ENCODE peak calls at places on chromosomes 13 and 19, in four cellular contexts. Z is thoracic aorta, H is stomach, B is GM23338. N is an unnamed sample.

GRCh38 chr13:35388456-35388855 is 88.0 kb downstream of the MAB21L1 start:
- DNase-seq in H (no peak), B (no peak), Z (no peak), N (no peak)

GRCh38 chr13:71148391-71148790 is 718.6 kb downstream of the DACH1 start:
- DNase-seq in B (no peak), Z (no peak), H (no peak), N (no peak)

GRCh38 chr19:17513801-17514200 is 2.4 kb downstream of the PGLS start:
- DNase-seq in H (no peak), Z (no peak), B (no peak), N (no peak)

GRCh38 chr13:104691765-104692164 is 1625.5 kb upstream of the SLC10A2 start:
- DNase-seq in Z (no peak), B (no peak), H (no peak), N (no peak)

GRCh38 chr13:86446311-86446710 is 647.1 kb upstream of the SLITRK6 start:
- DNase-seq in H (no peak), Z (no peak), B (peak), N (no peak)

GRCh38 chr19:30056580-30056979 is 114.5 kb downstream of the URI1 start:
- DNase-seq in B (no peak), H (no peak), Z (no peak), N (no peak)

GRCh38 chr19:55738302-55738701 is at the start of gene NLRP9:
- DNase-seq in B (no peak), H (no peak), Z (no peak), N (no peak)

GRCh38 chr13:85853901-85854663 is 54.9 kb upstream of the SLITRK6 start:
- DNase-seq in Z (no peak), H (no peak), B (peak), N (no peak)

GRCh38 chr19:49690656-49691242 is at the start of gene CPT1C:
- DNase-seq in H (peak), Z (no peak), B (peak), N (peak)

GRCh38 chr13:48559638-48560320 is 26.9 kb upstream of the RCBTB2 start:
- DNase-seq in Z (no peak), B (no peak), H (no peak), N (no peak)

GRCh38 chr13:78607409-78608253 is 4.3 kb upstream of the POU4F1 start:
- DNase-seq in Z (no peak), H (no peak), B (peak), N (no peak)

GRCh38 chr13:27374126-27374613 is 50.2 kb upstream of the GTF3A start:
- DNase-seq in H (no peak), Z (no peak), B (no peak), N (peak)

GRCh38 chr19:48780684-48781391 is 25.5 kb downstream of the FGF21 start:
- DNase-seq in H (peak), B (no peak), Z (no peak), N (peak)

GRCh38 chr13:97223711-97224461 is 1.8 kb downstream of the MBNL2 start:
- DNase-seq in Z (no peak), B (peak), H (peak), N (peak)

GRCh38 chr19:2611483-2612464 is 90.7 kb downstream of the GNG7 start:
- DNase-seq in H (no peak), Z (no peak), B (no peak), N (no peak)

GRCh38 chr13:87953381-87953780 is 282.2 kb downstream of the SLITRK5 start:
- DNase-seq in H (no peak), B (no peak), Z (no peak), N (no peak)

GRCh38 chr19:6058411-6059201 is 51.7 kb downstream of the RFX2 start:
- DNase-seq in B (no peak), Z (no peak), H (no peak), N (no peak)

GRCh38 chr19:49327878-49328544 is 3.0 kb upstream of the SLC6A16 start:
- DNase-seq in H (no peak), Z (no peak), B (peak), N (no peak)

GRCh38 chr13:30033681-30034447 is 183.4 kb upstream of the UBL3 start:
- DNase-seq in H (no peak), Z (no peak), B (no peak), N (no peak)

GRCh38 chr13:61695147-61695546 is 279.5 kb upstream of the PCDH20 start:
- DNase-seq in H (no peak), Z (no peak), B (no peak), N (no peak)

GRCh38 chr13:40315416-40316064 is 350.9 kb downstream of the FOXO1 start:
- DNase-seq in Z (no peak), H (no peak), B (no peak), N (peak)

GRCh38 chr13:30565658-30566057 is 52.1 kb upstream of the USPL1 start:
- DNase-seq in Z (no peak), H (no peak), B (no peak), N (no peak)

GRCh38 chr13:111919826-111920225 is 147.1 kb upstream of the SOX1 start:
- DNase-seq in B (no peak), H (no peak), Z (no peak), N (peak)

GRCh38 chr19:54209748-54210494 is 9.3 kb downstream of the RPS9 start:
- DNase-seq in H (peak), Z (peak), B (no peak), N (peak)

GRCh38 chr19:19597809-19598306 is 20.6 kb downstream of the PBX4 start:
- DNase-seq in Z (no peak), B (no peak), H (no peak), N (no peak)

GRCh38 chr19:34273121-34273845 is 18.9 kb downstream of the GARRE1 start:
- DNase-seq in H (no peak), B (no peak), Z (no peak), N (no peak)

GRCh38 chr19:55777528-55777927 is 8.6 kb downstream of the RFPL4AL1 start:
- DNase-seq in Z (no peak), H (no peak), B (peak), N (no peak)

GRCh38 chr13:99086869-99087129 is 108.9 kb upstream of the DOCK9 start:
- DNase-seq in Z (no peak), B (no peak), H (no peak), N (peak)

GRCh38 chr19:17058236-17058635 is 17.0 kb downstream of the HAUS8 start:
- DNase-seq in Z (no peak), B (no peak), H (no peak), N (no peak)

GRCh38 chr19:19514215-19514633 is 1.1 kb downstream of the TSSK6 start:
- DNase-seq in Z (no peak), B (no peak), H (no peak), N (peak)

GRCh38 chr13:54489359-54489758 is 1460.7 kb downstream of the OLFM4 start:
- DNase-seq in H (no peak), Z (no peak), B (no peak), N (no peak)

GRCh38 chr13:30829145-30829544 is 76.9 kb upstream of the MEDAG start:
- DNase-seq in H (no peak), Z (no peak), B (no peak), N (no peak)

DNA sequence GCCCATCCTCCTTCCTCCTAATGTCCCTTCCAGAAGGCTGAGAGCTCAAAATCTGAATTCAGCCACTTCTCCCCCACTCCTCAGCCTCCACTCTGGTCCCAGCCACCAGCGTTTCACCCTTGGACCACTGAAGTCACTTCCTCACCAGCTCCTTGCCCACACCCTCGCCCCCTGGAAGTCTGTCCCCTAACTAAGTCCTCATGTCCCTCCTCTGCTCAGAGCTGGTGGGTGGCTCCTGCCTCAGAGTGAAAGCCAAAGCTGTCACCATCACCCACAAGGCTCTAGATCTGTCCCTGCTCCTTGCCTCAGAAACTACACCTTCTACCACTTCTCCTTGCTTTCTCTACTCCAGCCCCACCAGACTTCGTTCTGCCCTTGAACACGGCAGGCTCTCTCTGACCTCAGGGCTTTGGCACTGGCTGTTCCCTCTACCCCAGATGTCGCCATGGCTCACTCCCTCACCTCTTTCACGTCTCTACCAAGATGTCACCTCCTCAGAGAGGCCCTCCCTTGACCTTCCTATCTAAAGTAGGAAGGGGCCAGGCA is 1.7 kb downstream of the ERCC1 start:
- DNase-seq in H (no peak), Z (no peak), B (no peak), N (no peak)
- H3K4me3 ChIP-seq in H (no peak), Z (no peak), B (no peak), N (no peak)

DNA sequence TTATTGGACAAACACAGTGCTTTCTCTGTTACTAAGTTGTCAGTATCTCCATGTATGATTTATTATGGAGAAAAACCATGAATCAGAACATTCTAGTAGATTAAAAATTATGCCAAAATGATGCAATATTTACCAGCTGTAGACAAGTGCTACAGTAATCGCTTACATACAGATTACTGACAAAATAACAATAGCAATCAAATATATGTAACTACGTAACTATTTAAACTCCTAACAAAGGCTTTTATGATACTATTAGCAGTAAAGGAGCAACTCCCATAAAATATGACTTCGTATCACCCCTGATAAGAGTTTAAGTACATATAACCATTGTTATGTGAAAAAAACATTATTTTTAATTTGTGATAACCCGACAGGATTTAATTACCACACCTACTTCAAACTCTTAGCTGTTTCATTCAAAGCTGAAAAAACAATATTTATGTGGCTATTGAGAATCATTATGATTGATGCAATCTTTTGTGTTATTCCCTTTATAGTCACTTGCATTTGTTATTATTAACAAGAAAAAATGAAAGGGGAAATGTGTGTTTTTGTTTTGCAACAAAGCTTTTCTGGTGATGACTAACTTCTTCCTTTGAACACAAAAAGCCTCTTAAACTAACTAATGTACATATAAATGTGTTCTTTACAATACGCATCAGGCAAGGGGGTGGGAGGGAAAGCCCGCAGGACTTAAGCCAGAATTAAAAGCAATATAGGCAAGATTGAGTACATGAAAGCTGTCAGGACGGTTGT is 147.4 kb downstream of the ABCC4 start:
- DNase-seq in Z (no peak), H (no peak), B (peak), N (no peak)
- H3K4me3 ChIP-seq in Z (no peak), H (no peak), B (peak), N (no peak)

DNA sequence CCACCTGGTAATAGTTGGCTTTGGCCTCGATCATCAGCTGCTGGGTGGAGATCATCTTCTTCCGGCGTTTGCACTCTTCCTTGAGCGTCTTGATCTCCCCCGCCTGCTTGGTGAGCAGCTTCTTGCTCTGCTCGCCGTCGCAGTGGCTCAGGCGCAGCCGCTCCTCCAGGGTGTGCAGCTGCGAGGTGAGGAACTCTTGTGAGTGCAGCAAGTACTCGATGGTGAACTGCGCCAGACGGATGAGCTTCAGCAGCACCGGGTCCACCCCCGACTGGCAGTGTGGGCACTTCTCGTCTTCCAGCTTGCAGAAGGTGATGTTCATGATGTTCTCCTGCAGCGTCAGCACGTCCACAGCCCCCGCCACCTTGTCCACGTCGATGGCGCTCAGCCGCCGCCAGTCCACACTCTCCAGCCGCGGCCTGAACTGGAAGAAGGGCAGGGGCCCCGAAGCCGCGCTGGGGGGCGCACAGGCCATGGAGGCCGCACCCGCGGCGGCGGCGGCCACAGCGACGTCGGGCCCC is 3.2 kb downstream of the DZIP1 start:
- DNase-seq in Z (no peak), H (no peak), B (peak), N (no peak)
- H3K4me3 ChIP-seq in Z (peak), H (peak), B (peak), N (no peak)

DNA sequence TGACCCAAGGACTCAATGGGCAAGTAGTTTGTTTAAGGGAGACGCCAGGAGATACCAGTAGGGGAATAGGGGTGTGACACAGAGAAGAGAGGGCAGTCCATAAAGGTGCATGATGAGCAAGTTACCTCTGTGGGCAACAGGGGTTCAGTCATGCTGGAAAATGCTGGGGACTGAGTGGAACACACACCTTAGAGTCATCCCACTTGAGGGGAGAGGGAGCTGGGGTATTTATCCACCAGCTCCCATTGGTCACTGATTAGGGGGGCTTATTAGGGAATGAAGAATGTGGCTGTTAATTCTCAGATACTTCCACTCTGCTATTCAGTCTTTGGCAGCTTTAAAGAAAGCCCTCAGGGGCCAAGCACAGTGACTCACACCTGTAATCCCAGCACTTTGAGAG is 67.5 kb upstream of the MRI1 start:
- DNase-seq in Z (no peak), B (no peak), H (no peak), N (no peak)
- H3K4me3 ChIP-seq in Z (no peak), B (no peak), H (no peak), N (no peak)

GRCh38 chr19:45972081-45972943 is 1.4 kb downstream of the NOVA2 start:
- DNase-seq in H (no peak), Z (no peak), B (no peak), N (no peak)
- H3K4me3 ChIP-seq in H (peak), Z (peak), B (peak), N (no peak)

DNA sequence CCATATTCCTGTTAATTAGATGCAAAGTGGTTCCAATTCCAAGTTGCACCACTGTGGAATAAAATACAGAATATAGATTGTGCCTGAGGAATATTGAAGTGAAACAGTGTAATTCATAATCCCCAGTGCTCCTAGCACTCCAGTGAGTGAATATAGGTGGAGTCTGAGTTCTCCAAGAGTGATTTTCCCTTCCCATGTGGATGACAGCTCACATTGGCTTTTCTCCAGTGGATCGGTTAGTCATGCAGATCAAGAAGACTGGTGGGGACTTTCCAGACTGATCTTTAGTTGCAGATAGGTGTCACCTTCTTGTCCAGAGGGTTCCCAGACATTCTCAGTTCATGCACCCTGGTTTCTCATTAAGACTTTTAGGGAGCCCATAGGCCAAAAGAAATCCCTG is 47.8 kb downstream of the SPATA13 start:
- DNase-seq in H (no peak), Z (no peak), B (no peak), N (peak)
- H3K4me3 ChIP-seq in H (no peak), Z (no peak), B (no peak), N (no peak)